ENCODE peak calls at places on chromosomes 2 and 18, in four cellular contexts. X, W, C and H are unnamed samples.

GRCh38 chr2:206158563-206159345 is 490 bp downstream of the NDUFS1 start:
- DNase-seq in C (no peak), X (no peak), W (peak; percentile 29), H (no peak)

GRCh38 chr2:159612255-159612901 is 4.0 kb downstream of the BAZ2B start:
- DNase-seq in C (no peak), W (no peak), X (no peak), H (no peak)

GRCh38 chr2:150165479-150165878 is 322.0 kb downstream of the RND3 start:
- DNase-seq in W (no peak), X (no peak), C (no peak), H (no peak)

GRCh38 chr2:190891370-190891769 is 10.7 kb downstream of the GLS start:
- DNase-seq in W (no peak), X (no peak), C (no peak), H (peak; percentile 27)

GRCh38 chr18:23354625-23355024 is 98.5 kb upstream of the RIOK3 start:
- DNase-seq in X (no peak), C (no peak), W (no peak), H (no peak)

GRCh38 chr2:173101687-173102086 is 26.0 kb downstream of the MAP3K20 start:
- DNase-seq in X (no peak), W (peak; percentile 55), C (no peak), H (peak; percentile 45)

GRCh38 chr2:142786922-142787702 is 90.4 kb upstream of the KYNU start:
- DNase-seq in W (no peak), C (no peak), X (no peak), H (no peak)

GRCh38 chr2:177670791-177671528 is 278.4 kb downstream of the AGPS start:
- DNase-seq in X (no peak), C (no peak), W (no peak), H (peak; percentile 18)

GRCh38 chr2:215919624-215920243 is 93.6 kb downstream of the MREG start:
- DNase-seq in W (no peak), C (no peak), X (no peak), H (no peak)

GRCh38 chr2:8456149-8457091 is 225.4 kb upstream of the ID2 start:
- DNase-seq in X (no peak), C (no peak), W (peak; percentile 63), H (peak; percentile 66)

GRCh38 chr2:105782123-105782522 is 37.4 kb downstream of the NCK2 start:
- DNase-seq in C (no peak), X (no peak), W (no peak), H (no peak)

GRCh38 chr2:9124231-9124651 is 82.4 kb upstream of the ASAP2 start:
- DNase-seq in C (no peak), X (no peak), W (no peak), H (no peak)

GRCh38 chr2:35454966-35455638 is 900.5 kb upstream of the CRIM1 start:
- DNase-seq in C (no peak), X (no peak), W (no peak), H (no peak)

GRCh38 chr2:184596819-184597411 is 1.4 kb upstream of the ZNF804A start:
- DNase-seq in X (no peak), C (no peak), W (peak; percentile 23), H (no peak)

GRCh38 chr2:205763708-205764501 is 81.6 kb downstream of the NRP2 start:
- DNase-seq in X (peak; percentile 77), C (peak; percentile 58), W (no peak), H (no peak)

GRCh38 chr2:73999881-74000597 is 15.3 kb downstream of the TET3 start:
- DNase-seq in X (peak; percentile 52), C (peak; percentile 42), W (no peak), H (no peak)

GRCh38 chr2:9973691-9974090 is 22.2 kb downstream of the GRHL1 start:
- DNase-seq in C (no peak), X (no peak), W (no peak), H (no peak)

GRCh38 chr2:14903709-14904374 is 271.3 kb downstream of the LRATD1 start:
- DNase-seq in W (peak; percentile 78), C (no peak), X (peak; percentile 60), H (peak; percentile 82)

GRCh38 chr2:118221952-118222594 is 133.8 kb downstream of the INSIG2 start:
- DNase-seq in C (no peak), X (peak; percentile 53), W (peak; percentile 69), H (peak; percentile 63)

GRCh38 chr18:6219116-6219717 is 195.5 kb downstream of the L3MBTL4 start:
- DNase-seq in X (peak; percentile 74), W (no peak), C (peak; percentile 17), H (peak; percentile 33)
- TF ChIP-seq CTCF in X (peak; percentile 81), W (peak; percentile 65), C (no peak), H (peak; percentile 72)

GRCh38 chr18:62558015-62558663 is 35.3 kb downstream of the ZCCHC2 start:
- DNase-seq in X (no peak), C (no peak), W (peak; percentile 43), H (peak; percentile 20)
- TF ChIP-seq CTCF in X (no peak), C (no peak), W (no peak), H (no peak)

GRCh38 chr2:219707496-219708285 is 80.3 kb downstream of the SLC4A3 start:
- DNase-seq in X (no peak), C (no peak), W (no peak), H (no peak)

GRCh38 chr2:219704878-219705277 is 77.4 kb downstream of the SLC4A3 start:
- DNase-seq in C (no peak), X (no peak), W (no peak), H (no peak)

GRCh38 chr2:219706823-219707281 is 79.4 kb downstream of the SLC4A3 start:
- DNase-seq in C (no peak), W (no peak), X (no peak), H (no peak)

GRCh38 chr2:219713110-219713509 is 85.7 kb downstream of the SLC4A3 start:
- DNase-seq in X (no peak), W (peak; percentile 26), C (no peak), H (no peak)

GRCh38 chr2:219709261-219709867 is 81.9 kb downstream of the SLC4A3 start:
- DNase-seq in X (no peak), C (peak; percentile 54), W (no peak), H (no peak)
- TF ChIP-seq CTCF in X (no peak), C (no peak), W (no peak), H (no peak)

DNA sequence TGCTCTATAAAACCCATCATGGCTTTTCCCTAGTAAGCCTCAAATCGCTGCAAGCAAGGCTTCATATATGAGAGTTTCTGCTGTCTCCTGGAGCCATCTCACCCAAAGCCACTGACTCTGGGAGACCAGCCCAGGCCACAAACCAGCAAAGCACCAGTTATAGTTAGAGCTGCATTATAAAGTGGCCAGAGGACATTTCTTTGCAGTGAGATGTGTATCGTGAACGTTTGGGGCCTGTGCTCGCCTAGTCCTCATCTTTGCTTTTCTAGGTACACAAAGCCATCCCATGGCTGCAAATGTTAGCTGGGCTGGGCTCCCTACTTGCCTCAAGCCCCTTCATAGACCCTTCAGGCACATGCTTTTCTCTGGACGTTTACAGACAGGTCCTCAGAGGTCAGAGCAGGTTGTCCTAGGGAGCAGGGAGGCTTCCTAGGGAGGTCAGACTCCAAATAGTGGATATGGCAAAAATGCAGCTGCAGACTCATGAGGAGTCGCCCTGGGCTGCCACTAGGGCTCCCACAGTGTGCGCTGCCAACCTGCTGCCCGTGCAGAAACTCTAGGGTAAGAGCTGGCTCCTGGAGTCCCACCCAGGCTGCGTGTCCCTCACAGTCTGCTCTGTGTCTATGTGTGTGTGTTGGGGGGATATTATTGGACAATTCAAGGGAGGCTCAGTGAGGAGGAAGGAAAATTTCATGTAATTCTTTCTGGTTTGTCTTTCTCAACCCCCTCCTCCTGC is 141.0 kb downstream of the RPIA start:
- DNase-seq in W (no peak), X (no peak), C (no peak), H (no peak)
- TF ChIP-seq CTCF in W (no peak), X (no peak), C (no peak), H (no peak)